ENCODE peak calls at places on chromosomes 11 and 22, in seven cellular contexts. T is fibroblast of lung; W is A172; F is NCI-H1417; J is CD4-positive, CD25-positive, alpha-beta regulatory T cell; P is HTR-8/SVneo; V is stimulated activated naive B cell treated with anti-CD40 and anti-IgM and Interleukin-4, amounts not matched to agents 10 μg/mL and 1 μg/mL and 100 μg/mL, for 72 hours. E is an unnamed sample.

GRCh38 chr11:17389205-17389956 is 922 bp upstream of the KCNJ11 start:
- DNase-seq in T (peak), W (peak), F (peak), J (peak), P (peak), V (peak), E (no peak)

GRCh38 chr11:17578296-17578695 is 31.2 kb downstream of the OTOG start:
- DNase-seq in T (no peak), W (no peak), F (no peak), J (no peak), P (no peak), V (no peak), E (no peak)

GRCh38 chr11:72782081-72782920 is 11.5 kb downstream of the STARD10 start:
- DNase-seq in T (no peak), W (no peak), F (peak), J (no peak), P (no peak), V (no peak), E (no peak)

GRCh38 chr11:68962527-68963250 is 18.1 kb downstream of the MRGPRD start:
- DNase-seq in T (no peak), W (no peak), F (no peak), J (peak), P (no peak), V (no peak), E (no peak)

GRCh38 chr11:111715142-111715816 is 50.9 kb downstream of the PPP2R1B start:
- DNase-seq in T (no peak), W (no peak), F (no peak), J (no peak), P (no peak), V (no peak), E (no peak)

GRCh38 chr11:7654094-7654742 is 19.1 kb downstream of the CYB5R2 start:
- DNase-seq in T (no peak), W (no peak), F (no peak), J (no peak), P (no peak), V (no peak), E (no peak)

GRCh38 chr11:94593030-94593429 is 25.9 kb downstream of the PIWIL4 start:
- DNase-seq in T (peak), W (no peak), F (no peak), J (no peak), P (no peak), V (no peak), E (no peak)

GRCh38 chr11:6258571-6258998 is 1.1 kb upstream of the CCKBR start:
- DNase-seq in T (peak), W (no peak), F (peak), J (no peak), P (no peak), V (no peak), E (no peak)

GRCh38 chr22:27295605-27296004 is 506.0 kb downstream of the MN1 start:
- DNase-seq in T (no peak), W (no peak), F (no peak), J (no peak), P (no peak), V (no peak), E (no peak)

GRCh38 chr11:44963071-44963575 is 12.4 kb upstream of the TP53I11 start:
- DNase-seq in T (no peak), W (no peak), F (no peak), J (no peak), P (no peak), V (no peak), E (no peak)

GRCh38 chr11:65279713-65280459 is 18.1 kb downstream of the POLA2 start:
- DNase-seq in T (peak), W (peak), F (no peak), J (no peak), P (peak), V (no peak), E (no peak)

GRCh38 chr11:114026355-114026754 is 33.2 kb upstream of the ZBTB16 start:
- DNase-seq in T (peak), W (peak), F (no peak), J (peak), P (no peak), V (no peak), E (no peak)

GRCh38 chr11:10514210-10514609 is 26.8 kb downstream of the RNF141 start:
- DNase-seq in T (no peak), W (no peak), F (no peak), J (no peak), P (no peak), V (no peak), E (no peak)

GRCh38 chr22:20550057-20550817 is 42.8 kb downstream of the MED15 start:
- DNase-seq in T (no peak), W (no peak), F (no peak), J (no peak), P (no peak), V (no peak), E (no peak)

GRCh38 chr11:23233075-23233474 is 372.8 kb upstream of the CCDC179 start:
- DNase-seq in T (peak), W (peak), F (no peak), J (no peak), P (no peak), V (no peak), E (no peak)

GRCh38 chr22:44667276-44667675 is 34.7 kb upstream of the PRR5 start:
- DNase-seq in T (no peak), W (no peak), F (no peak), J (no peak), P (no peak), V (no peak), E (no peak)

GRCh38 chr11:31995031-31995430 is 95.8 kb upstream of the RCN1 start:
- DNase-seq in T (peak), W (no peak), F (no peak), J (no peak), P (no peak), V (no peak), E (no peak)

GRCh38 chr22:46149998-46150549 is at the start of gene PPARA:
- DNase-seq in T (peak), W (no peak), F (peak), J (peak), P (peak), V (peak), E (no peak)

E was measured in GM12864.